ENCODE peak calls at places on chromosome 14, in six cellular contexts. U is NCI-H1092, D is astrocyte of the spinal cord, S is mesendoderm, X is glutamatergic neuron, I is retina. L is an unnamed sample.

GRCh38 chr14:74246561-74246960 is 7.3 kb downstream of the VSX2 start:
- DNase-seq in U (no peak), D (no peak), S (no peak), X (no peak), I (no peak), L (no peak)

GRCh38 chr14:22837750-22838538 is 1.6 kb downstream of the MMP14 start:
- DNase-seq in U (no peak), D (peak), S (peak), X (peak), I (no peak), L (no peak)

GRCh38 chr14:96225745-96226151 is 21.1 kb downstream of the BDKRB2 start:
- DNase-seq in U (no peak), D (no peak), S (peak), X (peak), I (no peak), L (no peak)

GRCh38 chr14:61034416-61035100 is 53.5 kb downstream of the SLC38A6 start:
- DNase-seq in U (peak), D (no peak), S (no peak), X (no peak), I (no peak), L (no peak)

GRCh38 chr14:50622978-50623377 is 45.1 kb downstream of the SAV1 start:
- DNase-seq in U (no peak), D (no peak), S (no peak), X (no peak), I (no peak), L (no peak)

GRCh38 chr14:94601961-94602391 is 10.2 kb upstream of the SERPINA3 start:
- DNase-seq in U (no peak), D (peak), S (peak), X (no peak), I (no peak), L (no peak)

GRCh38 chr14:75705014-75705413 is 44.0 kb downstream of the TTLL5 start:
- DNase-seq in U (no peak), D (no peak), S (peak), X (no peak), I (no peak), L (no peak)

GRCh38 chr14:72389200-72389599 is 457.0 kb downstream of the RGS6 start:
- DNase-seq in U (no peak), D (no peak), S (no peak), X (no peak), I (no peak), L (no peak)

GRCh38 chr14:55130194-55130550 is 1.1 kb downstream of the LGALS3 start:
- DNase-seq in U (no peak), D (no peak), S (peak), X (no peak), I (no peak), L (no peak)

GRCh38 chr14:35400707-35401421 is 3.7 kb downstream of the NFKBIA start:
- DNase-seq in U (no peak), D (no peak), S (no peak), X (no peak), I (no peak), L (no peak)

GRCh38 chr14:76647699-76648298 is 113.5 kb upstream of the VASH1 start:
- DNase-seq in U (peak), D (peak), S (peak), X (no peak), I (peak), L (peak)

GRCh38 chr14:70257526-70257925 is 68.8 kb upstream of the SLC8A3 start:
- DNase-seq in U (no peak), D (no peak), S (peak), X (no peak), I (no peak), L (no peak)

GRCh38 chr14:24993631-24994030 is 56.3 kb downstream of the STXBP6 start:
- DNase-seq in U (no peak), D (no peak), S (no peak), X (no peak), I (no peak), L (no peak)

GRCh38 chr14:63713765-63714164 is 14.1 kb downstream of the SGPP1 start:
- DNase-seq in U (no peak), D (peak), S (no peak), X (no peak), I (no peak), L (no peak)

GRCh38 chr14:70886421-70887206 is 20.6 kb upstream of the PCNX1 start:
- DNase-seq in U (no peak), D (no peak), S (peak), X (no peak), I (no peak), L (no peak)

GRCh38 chr14:104140213-104140462 is 1.8 kb downstream of the KIF26A start:
- DNase-seq in U (no peak), D (no peak), S (no peak), X (peak), I (no peak), L (no peak)

GRCh38 chr14:98612434-98613200 is 659.4 kb downstream of the BCL11B start:
- DNase-seq in U (no peak), D (no peak), S (no peak), X (no peak), I (peak), L (no peak)

GRCh38 chr14:72962829-72963312 is 36.6 kb downstream of the DCAF4 start:
- DNase-seq in U (no peak), D (peak), S (peak), X (no peak), I (no peak), L (peak)

GRCh38 chr14:75453817-75454434 is 26.1 kb downstream of the JDP2 start:
- DNase-seq in U (no peak), D (no peak), S (peak), X (no peak), I (no peak), L (no peak)

GRCh38 chr14:58100735-58101368 is 51.2 kb downstream of the ARMH4 start:
- DNase-seq in U (no peak), D (peak), S (no peak), X (no peak), I (no peak), L (peak)

GRCh38 chr14:96748371-96748770 is 48.8 kb upstream of the VRK1 start:
- DNase-seq in U (peak), D (no peak), S (no peak), X (no peak), I (no peak), L (no peak)

GRCh38 chr14:64754685-64755084 is 50.5 kb downstream of the PLEKHG3 start:
- DNase-seq in U (no peak), D (no peak), S (no peak), X (no peak), I (no peak), L (no peak)

GRCh38 chr14:103657466-103657865 is 28.5 kb downstream of the KLC1 start:
- DNase-seq in U (no peak), D (peak), S (no peak), X (no peak), I (no peak), L (no peak)